ENCODE peak calls at places on chromosome 9, in eight cellular contexts. R, M, O, P, S, U, B and W are unnamed samples.

GRCh38 chr9:116572095-116572748 is 114.9 kb upstream of the TRIM32 start:
- DNase-seq in R (peak; percentile 48), M (peak; percentile 96), O (peak; percentile 89), P (no peak), S (peak; percentile 92), U (peak; percentile 40), B (peak; percentile 90), W (peak; percentile 94)

GRCh38 chr9:83062011-83062652 is 810 bp downstream of the RASEF start:
- DNase-seq in R (peak; percentile 67), M (peak; percentile 20), O (peak; percentile 37), P (no peak), S (peak; percentile 84), U (no peak), B (no peak), W (peak; percentile 87)

GRCh38 chr9:88235615-88236014 is 97.3 kb upstream of the SPATA31C2 start:
- DNase-seq in R (no peak), M (no peak), O (no peak), P (no peak), S (no peak), U (no peak), B (no peak), W (no peak)

GRCh38 chr9:36789886-36790285 is 217.2 kb downstream of the MELK start:
- DNase-seq in R (no peak), M (no peak), O (no peak), P (no peak), S (no peak), U (no peak), B (no peak), W (no peak)

GRCh38 chr9:112348993-112349333 is 15.5 kb upstream of the PTBP3 start:
- DNase-seq in R (no peak), M (no peak), O (no peak), P (no peak), S (no peak), U (no peak), B (no peak), W (no peak)

GRCh38 chr9:93479726-93480125 is 26.3 kb upstream of the FAM120AOS start:
- DNase-seq in R (no peak), M (peak; percentile 71), O (no peak), P (no peak), S (no peak), U (no peak), B (no peak), W (no peak)

GRCh38 chr9:311837-312236 is 97.2 kb downstream of the DOCK8 start:
- DNase-seq in R (no peak), M (no peak), O (no peak), P (no peak), S (no peak), U (no peak), B (no peak), W (no peak)

GRCh38 chr9:34046784-34047379 is 1.8 kb downstream of the UBAP2 start:
- DNase-seq in R (peak; percentile 44), M (no peak), O (peak; percentile 4), P (no peak), S (no peak), U (no peak), B (no peak), W (no peak)

GRCh38 chr9:33623658-33624586 is 99.9 kb downstream of the ANKRD18B start:
- DNase-seq in R (peak; percentile 74), M (peak; percentile 72), O (peak; percentile 83), P (no peak), S (peak; percentile 73), U (peak; percentile 11), B (no peak), W (peak; percentile 38)

GRCh38 chr9:71910602-71911060 is 362 bp downstream of the ABHD17B start:
- DNase-seq in R (no peak), M (no peak), O (no peak), P (no peak), S (no peak), U (no peak), B (no peak), W (peak; percentile 79)

GRCh38 chr9:126670270-126670669 is 56.5 kb downstream of the LMX1B start:
- DNase-seq in R (no peak), M (no peak), O (no peak), P (no peak), S (no peak), U (no peak), B (no peak), W (no peak)
- H3K4me1 ChIP-seq in R (peaks cover 37% of the 10 kb centered on the region), M (no peaks in the 10 kb centered on the region), O (peaks cover 53% of the 10 kb centered on the region), P (no peaks in the 10 kb centered on the region), S (no peaks in the 10 kb centered on the region), U (no peaks in the 10 kb centered on the region), B (no peaks in the 10 kb centered on the region), W (no peaks in the 10 kb centered on the region)

GRCh38 chr9:133186736-133187135 is 22.3 kb downstream of the OBP2B start:
- DNase-seq in R (no peak), M (no peak), O (no peak), P (no peak), S (peak; percentile 43), U (no peak), B (no peak), W (no peak)

GRCh38 chr9:133189826-133190225 is 19.2 kb downstream of the OBP2B start:
- DNase-seq in R (no peak), M (no peak), O (no peak), P (no peak), S (peak; percentile 42), U (no peak), B (no peak), W (no peak)

GRCh38 chr9:133187561-133188005 is 21.5 kb downstream of the OBP2B start:
- DNase-seq in R (no peak), M (no peak), O (no peak), P (no peak), S (peak; percentile 61), U (no peak), B (no peak), W (no peak)

GRCh38 chr9:133188843-133189180 is 20.2 kb downstream of the OBP2B start:
- DNase-seq in R (no peak), M (no peak), O (no peak), P (no peak), S (peak; percentile 38), U (no peak), B (no peak), W (no peak)

GRCh38 chr9:133188006-133188842 is 20.8 kb downstream of the OBP2B start:
- DNase-seq in R (peak; percentile 32), M (no peak), O (peak; percentile 61), P (no peak), S (peak; percentile 64), U (no peak), B (no peak), W (no peak)
- TF ChIP-seq CTCF in R (peak; percentile 10), M (no peak), O (peak; percentile 51), P (no peak), S (no peak), U (no peak), B (no peak), W (no peak)

GRCh38 chr9:136572596-136573313 is 26.9 kb upstream of the NOTCH1 start:
- DNase-seq in R (no peak), M (no peak), O (no peak), P (no peak), S (no peak), U (no peak), B (no peak), W (no peak)

GRCh38 chr9:136572003-136572595 is 26.3 kb upstream of the NOTCH1 start:
- DNase-seq in R (no peak), M (peak; percentile 35), O (peak; percentile 98), P (no peak), S (no peak), U (no peak), B (no peak), W (peak; percentile 61)

GRCh38 chr9:136570916-136571315 is 25.1 kb upstream of the NOTCH1 start:
- DNase-seq in R (no peak), M (no peak), O (no peak), P (no peak), S (no peak), U (no peak), B (no peak), W (no peak)

GRCh38 chr9:136570191-136570845 is 24.5 kb upstream of the NOTCH1 start:
- DNase-seq in R (no peak), M (no peak), O (no peak), P (no peak), S (no peak), U (no peak), B (no peak), W (peak; percentile 66)

GRCh38 chr9:136571525-136571924 is 25.7 kb upstream of the NOTCH1 start:
- DNase-seq in R (no peak), M (no peak), O (no peak), P (no peak), S (no peak), U (no peak), B (no peak), W (peak; percentile 22)
- H3K27ac ChIP-seq in R (no peak overlapping the region), M (peak overlapping the region; percentile 54), O (peak overlapping the region; percentile 47), P (no peak overlapping the region), S (no peak overlapping the region), U (peak overlapping the region; percentile 70), B (peak overlapping the region; percentile 84), W (no peak overlapping the region)

GRCh38 chr9:68951879-68952659 is 61.8 kb downstream of the PRKACG start:
- DNase-seq in R (no peak), M (no peak), O (no peak), P (no peak), S (no peak), U (no peak), B (no peak), W (no peak)

GRCh38 chr9:68947842-68948569 is 65.9 kb downstream of the PRKACG start:
- DNase-seq in R (no peak), M (no peak), O (no peak), P (no peak), S (no peak), U (no peak), B (no peak), W (no peak)

GRCh38 chr9:68950689-68951088 is 63.2 kb downstream of the PRKACG start:
- DNase-seq in R (no peak), M (no peak), O (no peak), P (no peak), S (no peak), U (no peak), B (no peak), W (no peak)

GRCh38 chr9:68949271-68950000 is 64.5 kb downstream of the PRKACG start:
- DNase-seq in R (peak; percentile 30), M (peak; percentile 10), O (no peak), P (no peak), S (no peak), U (no peak), B (no peak), W (no peak)

GRCh38 chr9:68950188-68950587 is 63.7 kb downstream of the PRKACG start:
- DNase-seq in R (no peak), M (no peak), O (no peak), P (no peak), S (no peak), U (no peak), B (no peak), W (no peak)
- H3K4me1 ChIP-seq in R (peaks cover 8% of the 10 kb centered on the region), M (no peaks in the 10 kb centered on the region), O (no peaks in the 10 kb centered on the region), P (no peaks in the 10 kb centered on the region), S (no peaks in the 10 kb centered on the region), U (peaks cover 3% of the 10 kb centered on the region), B (no peaks in the 10 kb centered on the region), W (peaks cover 4% of the 10 kb centered on the region)